ENCODE peak calls at places on chromosomes 1 and 21, in five cellular contexts. H is cardiac fibroblast, E is sigmoid colon, Z is stomach, S is fibroblast of the aortic adventitia. X is an unnamed sample.

GRCh38 chr1:180927348-180927747 is 14.7 kb downstream of the KIAA1614 start:
- DNase-seq in H (no peak), E (peak; percentile 87), Z (no peak), S (no peak), X (no peak)

GRCh38 chr21:39079617-39080016 is 103.6 kb downstream of the PSMG1 start:
- DNase-seq in H (peak; percentile 47), E (peak; percentile 85), Z (peak; percentile 60), S (no peak), X (no peak)

GRCh38 chr21:35190201-35190701 is 141.1 kb upstream of the RUNX1 start:
- DNase-seq in H (no peak), E (no peak), Z (no peak), S (peak; percentile 45), X (peak; percentile 57)

GRCh38 chr1:11157867-11158266 is 31.3 kb upstream of the ANGPTL7 start:
- DNase-seq in H (peak; percentile 68), E (peak; percentile 85), Z (no peak), S (peak; percentile 87), X (no peak)

GRCh38 chr1:175493999-175494336 is 249.4 kb downstream of the TNR start:
- DNase-seq in H (no peak), E (no peak), Z (no peak), S (no peak), X (no peak)

GRCh38 chr1:229991724-229992333 is 75.2 kb upstream of the GALNT2 start:
- DNase-seq in H (no peak), E (no peak), Z (no peak), S (no peak), X (no peak)

GRCh38 chr1:31626451-31627202 is 9.1 kb downstream of the HCRTR1 start:
- DNase-seq in H (peak; percentile 29), E (no peak), Z (no peak), S (peak; percentile 33), X (no peak)

GRCh38 chr1:86380257-86380861 is 15.8 kb downstream of the ODF2L start:
- DNase-seq in H (peak; percentile 89), E (no peak), Z (no peak), S (peak; percentile 94), X (peak; percentile 66)

GRCh38 chr1:91400133-91400725 is 4.4 kb downstream of the HFM1 start:
- DNase-seq in H (peak; percentile 51), E (no peak), Z (no peak), S (peak; percentile 22), X (no peak)

GRCh38 chr1:220189750-220190347 is 82.4 kb downstream of the RAB3GAP2 start:
- DNase-seq in H (peak; percentile 55), E (no peak), Z (no peak), S (peak; percentile 51), X (no peak)

GRCh38 chr21:46095814-46096595 is 1.9 kb upstream of the COL6A2 start:
- DNase-seq in H (no peak), E (no peak), Z (no peak), S (no peak), X (no peak)

GRCh38 chr1:84876353-84876752 is 16.7 kb downstream of the LPAR3 start:
- DNase-seq in H (no peak), E (no peak), Z (no peak), S (no peak), X (no peak)

GRCh38 chr1:57489342-57490036 is 65.6 kb upstream of the DAB1 start:
- DNase-seq in H (peak; percentile 55), E (no peak), Z (no peak), S (peak; percentile 71), X (peak; percentile 65)

GRCh38 chr1:214720561-214720960 is 117.6 kb downstream of the CENPF start:
- DNase-seq in H (no peak), E (no peak), Z (no peak), S (peak; percentile 42), X (no peak)
- H3K4me3 ChIP-seq in H (no peak overlapping the region), E (no peak overlapping the region), Z (no peak overlapping the region), S (no peak overlapping the region), X (no peak overlapping the region)

DNA sequence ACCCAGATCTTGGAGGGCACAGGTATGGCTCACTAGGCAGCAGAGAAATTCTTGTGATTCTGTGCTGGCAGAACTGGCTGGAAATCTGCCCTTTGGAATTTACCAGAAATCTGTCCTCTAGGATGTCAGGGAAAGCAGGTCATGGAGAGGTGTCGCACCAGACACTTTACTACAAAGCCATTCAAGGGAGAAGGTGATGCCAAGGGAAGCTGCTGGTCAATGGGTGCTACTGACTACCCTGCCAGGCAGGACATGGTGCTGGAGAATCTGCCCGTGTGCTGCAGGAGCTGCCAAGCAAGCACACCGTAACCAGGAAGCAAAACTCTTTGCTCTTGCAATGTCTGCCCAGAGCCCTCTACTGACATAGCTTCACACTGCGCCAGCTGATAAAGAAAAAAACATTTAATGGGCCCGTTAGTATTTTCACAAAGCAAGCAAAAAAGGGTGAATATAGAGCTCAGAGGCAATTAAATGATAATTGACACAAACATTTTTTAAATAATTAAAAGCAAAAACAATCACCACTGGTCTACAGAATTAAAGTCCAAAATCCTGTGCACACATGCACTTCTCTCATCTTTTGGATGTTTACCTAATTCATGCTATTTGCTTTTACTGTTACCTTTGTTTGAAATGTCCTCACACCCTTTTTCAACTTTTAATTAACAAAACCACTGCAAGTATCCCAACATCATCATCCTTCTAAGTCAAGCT is 7.2 kb upstream of the FBXO28 start:
- DNase-seq in H (peak; percentile 58), E (no peak), Z (peak; percentile 29), S (peak; percentile 42), X (peak; percentile 52)
- TF ChIP-seq CTCF in H (peak; percentile 67), E (no peak), Z (no peak), S (peak; percentile 53), X (peak; percentile 69)

DNA sequence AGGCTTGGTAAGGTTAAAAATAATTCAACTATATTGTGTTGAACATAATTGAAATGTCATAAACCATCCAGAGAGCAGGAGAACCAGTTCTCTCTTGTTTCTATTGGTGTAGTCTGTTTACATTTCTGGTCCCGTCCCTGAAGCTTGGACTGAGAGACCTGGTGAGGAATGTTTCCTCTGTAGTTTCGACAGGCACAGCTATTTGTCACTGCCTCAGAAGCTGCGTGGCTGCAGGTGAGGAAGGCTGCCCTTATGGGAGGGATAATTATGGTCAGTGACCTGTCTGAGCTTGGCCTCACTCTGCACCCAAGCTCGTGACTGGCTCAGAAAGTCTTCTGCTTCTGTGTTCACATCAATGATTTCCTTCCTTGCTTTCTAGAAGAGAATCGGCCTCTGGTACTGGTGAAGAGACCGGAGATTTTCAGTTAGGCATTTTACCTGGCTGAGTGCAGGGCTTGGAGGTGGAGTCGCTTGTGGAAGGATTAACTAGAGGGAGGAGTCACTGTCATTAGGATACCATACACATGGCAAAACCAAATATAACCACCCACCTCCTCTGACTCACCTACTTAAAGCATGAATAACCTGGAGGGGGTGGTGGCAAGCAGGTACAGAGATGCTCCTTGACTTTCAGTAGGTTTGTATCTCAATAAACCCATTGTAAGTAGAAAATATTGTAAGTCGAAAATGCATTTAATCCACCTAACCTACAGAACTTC is 19.9 kb upstream of the WDR26 start:
- DNase-seq in H (no peak), E (no peak), Z (no peak), S (no peak), X (no peak)
- H3K4me3 ChIP-seq in H (no peak overlapping the region), E (no peak overlapping the region), Z (no peak overlapping the region), S (no peak overlapping the region), X (no peak overlapping the region)

DNA sequence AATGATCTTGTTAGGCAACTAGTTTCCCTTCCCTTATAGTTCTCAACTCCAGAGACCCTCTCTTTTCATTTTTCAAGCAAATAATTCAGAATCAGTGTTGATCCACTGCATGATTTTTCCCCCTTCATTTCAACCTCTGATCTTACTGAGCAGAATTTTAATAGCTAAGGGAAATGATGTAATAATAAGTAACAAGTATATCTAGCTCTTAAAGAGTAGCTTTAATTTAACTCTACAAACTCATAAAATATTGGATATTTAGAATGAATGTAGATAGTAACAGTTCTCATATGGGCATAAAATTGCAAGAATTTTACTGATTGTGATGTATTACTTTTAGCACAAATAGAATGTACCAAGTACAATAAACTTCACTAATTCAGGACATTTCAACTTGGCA is 130.2 kb downstream of the NR5A2 start:
- DNase-seq in H (no peak), E (no peak), Z (no peak), S (no peak), X (no peak)
- TF ChIP-seq CTCF in H (no peak), E (no peak), Z (no peak), S (no peak), X (no peak)

GRCh38 chr1:61639937-61640336 is 85.0 kb downstream of the TM2D1 start:
- DNase-seq in H (no peak), E (no peak), Z (no peak), S (no peak), X (no peak)

GRCh38 chr1:61641171-61641570 is 83.8 kb downstream of the TM2D1 start:
- DNase-seq in H (peak; percentile 44), E (no peak), Z (no peak), S (peak; percentile 65), X (no peak)

GRCh38 chr1:61640531-61641125 is 84.3 kb downstream of the TM2D1 start:
- DNase-seq in H (no peak), E (peak; percentile 75), Z (no peak), S (no peak), X (no peak)

GRCh38 chr1:61642475-61643232 is 82.3 kb downstream of the TM2D1 start:
- DNase-seq in H (no peak), E (no peak), Z (no peak), S (no peak), X (no peak)

GRCh38 chr1:61641578-61642336 is 83.2 kb downstream of the TM2D1 start:
- DNase-seq in H (peak; percentile 87), E (peak; percentile 90), Z (peak; percentile 76), S (peak; percentile 91), X (no peak)
- H3K4me3 ChIP-seq in H (peak overlapping the region; percentile 2), E (peak overlapping the region; percentile 21), Z (peak overlapping the region; percentile 5), S (peak overlapping the region; percentile 50), X (no peak overlapping the region)

DNA sequence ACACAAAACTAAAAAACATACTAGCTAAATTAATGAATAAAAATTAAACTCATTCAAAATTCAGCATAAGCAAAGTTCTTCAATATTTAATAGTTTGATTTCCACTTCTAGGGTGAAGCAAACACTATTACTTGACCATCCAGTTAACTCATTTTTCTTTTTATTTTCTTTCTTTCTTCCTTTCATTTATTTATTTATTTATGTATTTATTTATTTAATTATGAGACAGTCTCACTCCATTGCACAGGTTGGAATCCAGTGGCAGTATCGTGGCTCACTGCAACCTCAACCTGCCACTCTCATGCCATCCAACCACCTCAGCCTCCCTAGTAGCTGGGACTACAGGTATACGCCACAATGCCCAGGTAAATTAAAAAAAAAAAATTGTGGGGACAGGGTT is 2069.5 kb downstream of the NCAM2 start:
- DNase-seq in H (no peak), E (no peak), Z (no peak), S (no peak), X (no peak)
- TF ChIP-seq CTCF in H (no peak), E (no peak), Z (no peak), S (no peak), X (no peak)

GRCh38 chr1:97088386-97088785 is 366.8 kb downstream of the PTBP2 start:
- DNase-seq in H (no peak), E (no peak), Z (no peak), S (no peak), X (no peak)
- H3K4me3 ChIP-seq in H (no peak overlapping the region), E (no peak overlapping the region), Z (no peak overlapping the region), S (no peak overlapping the region), X (no peak overlapping the region)

X was measured in epithelial cell of proximal tubule.